ENCODE peak calls at places on chromosome 19, in five cellular contexts. J is AG04449, G is cardiac fibroblast, H is MM.1S, F is psoas muscle. O is an unnamed sample.

GRCh38 chr19:2561895-2562294 is 86.0 kb downstream of the GADD45B start:
- DNase-seq in J (no peak), G (no peak), H (peak), F (no peak), O (no peak)

GRCh38 chr19:12194827-12195500 is 32.1 kb downstream of the ZNF136 start:
- DNase-seq in J (no peak), G (peak), H (no peak), F (peak), O (peak)

GRCh38 chr19:49297403-49297802 is 27.6 kb downstream of the SLC6A16 start:
- DNase-seq in J (peak), G (peak), H (no peak), F (no peak), O (peak)

GRCh38 chr19:56875717-56876116 is 35.2 kb upstream of the PEG3 start:
- DNase-seq in J (no peak), G (no peak), H (no peak), F (no peak), O (no peak)

GRCh38 chr19:41341669-41342490 is 11.8 kb downstream of the TGFB1 start:
- DNase-seq in J (no peak), G (no peak), H (no peak), F (no peak), O (no peak)

GRCh38 chr19:1112254-1113208 is 8.7 kb downstream of the GPX4 start:
- DNase-seq in J (no peak), G (no peak), H (no peak), F (peak), O (no peak)

GRCh38 chr19:55258476-55258827 is 365 bp downstream of the PPP6R1 start:
- DNase-seq in J (no peak), G (no peak), H (peak), F (no peak), O (no peak)

GRCh38 chr19:2476451-2477140 is 669 bp downstream of the GADD45B start:
- DNase-seq in J (no peak), G (peak), H (peak), F (peak), O (peak)

GRCh38 chr19:50358483-50359431 is 6.7 kb downstream of the NAPSA start:
- DNase-seq in J (no peak), G (peak), H (no peak), F (peak), O (peak)

GRCh38 chr19:35545855-35546381 is 492 bp downstream of the TMEM147 start:
- DNase-seq in J (no peak), G (peak), H (peak), F (peak), O (peak)

DNA sequence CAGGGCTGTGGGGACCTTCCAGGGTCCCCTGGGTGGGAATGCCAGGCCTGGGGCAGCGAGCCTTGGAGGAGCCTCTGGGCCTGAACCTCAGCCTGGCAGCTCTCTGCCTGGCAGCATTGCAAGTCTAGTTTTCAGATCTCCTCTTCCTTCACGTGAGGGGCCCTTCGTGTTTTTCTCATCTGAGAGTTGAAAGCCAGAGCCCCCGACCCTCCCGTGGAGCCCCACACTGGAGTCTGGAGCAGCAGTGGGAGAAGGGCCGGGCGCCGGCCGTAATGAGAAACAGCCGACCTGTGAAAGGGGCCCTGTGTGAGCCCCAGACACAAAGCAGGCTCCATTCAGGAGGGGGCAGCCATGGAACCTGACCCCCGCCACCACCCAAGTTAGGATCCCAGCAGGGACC is 19.3 kb downstream of the TMED1 start:
- DNase-seq in J (no peak), G (no peak), H (no peak), F (no peak), O (no peak)
- H3K4me3 ChIP-seq in J (peak), G (peak), H (no peak), F (peak), O (peak)

DNA sequence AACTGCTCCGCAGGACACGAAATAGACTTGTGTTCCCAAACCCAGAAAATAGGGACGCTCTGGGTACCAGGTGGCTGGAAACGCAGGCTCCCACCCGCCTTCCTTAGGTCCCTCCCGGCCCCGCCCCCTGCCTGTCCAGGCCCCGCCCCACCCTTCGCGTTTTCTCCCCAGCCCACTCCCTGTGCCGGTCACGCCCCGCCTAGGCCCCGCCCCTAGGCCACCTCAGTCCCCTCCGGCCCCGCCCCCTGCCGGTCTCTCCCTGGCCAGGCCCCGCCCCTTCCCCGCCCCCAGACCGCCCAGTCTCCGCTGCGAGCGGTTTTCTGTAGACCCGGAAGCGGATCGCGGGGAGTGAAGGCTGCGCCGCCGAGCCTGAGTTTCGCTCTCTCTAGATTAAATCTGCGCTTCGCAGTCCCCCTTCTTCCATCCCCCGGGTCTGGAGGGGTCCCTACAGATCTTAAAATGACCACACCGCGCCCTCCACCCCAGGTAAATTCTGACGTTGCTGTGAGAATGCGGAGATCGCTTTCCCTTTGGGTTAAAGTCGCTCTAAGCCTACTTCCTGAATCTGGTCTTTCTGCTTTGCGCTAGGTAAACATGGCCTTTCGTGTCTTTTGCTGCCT is 3.7 kb upstream of the ZNF665 start:
- DNase-seq in J (no peak), G (peak), H (no peak), F (peak), O (peak)
- TF ChIP-seq CTCF in J (no peak), G (no peak), H (no peak), F (no peak), O (no peak)

GRCh38 chr19:33377586-33378475 is 4.3 kb downstream of the CEBPG start:
- DNase-seq in J (no peak), G (peak), H (no peak), F (no peak), O (no peak)
- H3K4me3 ChIP-seq in J (no peak), G (no peak), H (no peak), F (no peak), O (no peak)

DNA sequence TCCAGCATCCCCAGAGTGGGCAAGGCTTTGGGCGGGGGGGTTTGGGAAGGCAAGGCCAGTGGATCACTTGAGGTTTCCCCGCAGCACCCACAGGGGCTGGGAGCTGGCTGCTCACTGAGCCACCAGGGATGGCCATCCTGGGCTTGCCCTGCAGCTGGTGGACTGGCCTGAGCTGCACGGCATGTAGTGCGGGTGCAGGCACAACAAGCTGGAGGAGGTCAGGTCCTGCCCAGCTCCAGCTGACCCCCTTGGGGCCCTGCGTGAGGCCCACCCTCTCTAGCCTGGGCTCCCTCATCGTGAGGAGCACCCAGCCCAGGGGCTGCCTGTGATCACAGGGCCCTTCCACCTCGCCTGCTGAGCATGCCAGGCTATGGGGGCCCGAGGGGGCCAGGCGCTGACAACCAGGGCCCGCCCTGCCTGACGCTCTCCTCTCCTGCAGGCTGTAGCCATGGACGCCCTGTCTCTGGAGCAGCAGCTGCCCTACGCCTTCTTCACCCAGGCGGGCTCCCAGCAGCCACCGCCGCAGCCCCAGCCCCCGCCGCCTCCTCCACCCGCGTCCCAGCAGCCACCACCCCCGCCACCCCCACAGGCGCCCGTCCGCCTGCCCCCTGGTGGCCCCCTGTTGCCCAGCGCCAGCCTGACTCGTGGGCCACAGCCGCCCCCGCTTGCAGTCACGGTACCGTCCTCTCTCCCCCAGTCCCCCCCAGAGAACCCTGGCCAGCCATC is 22.9 kb downstream of the COMP start:
- DNase-seq in J (no peak), G (no peak), H (no peak), F (no peak), O (no peak)
- TF ChIP-seq CTCF in J (no peak), G (no peak), H (no peak), F (no peak), O (no peak)

GRCh38 chr19:46017095-46017429 is 5.8 kb downstream of the PGLYRP1 start:
- DNase-seq in J (no peak), G (no peak), H (no peak), F (no peak), O (no peak)

GRCh38 chr19:46014534-46014933 is 8.3 kb downstream of the PGLYRP1 start:
- DNase-seq in J (no peak), G (no peak), H (no peak), F (no peak), O (no peak)

GRCh38 chr19:46016426-46017094 is 6.3 kb downstream of the PGLYRP1 start:
- DNase-seq in J (no peak), G (peak), H (peak), F (peak), O (peak)

GRCh38 chr19:46015080-46015960 is 7.5 kb downstream of the PGLYRP1 start:
- DNase-seq in J (no peak), G (no peak), H (no peak), F (peak), O (peak)

GRCh38 chr19:46015961-46016425 is 6.9 kb downstream of the PGLYRP1 start:
- DNase-seq in J (no peak), G (no peak), H (peak), F (no peak), O (no peak)
- H3K4me3 ChIP-seq in J (peak), G (peak), H (peak), F (peak), O (peak)

DNA sequence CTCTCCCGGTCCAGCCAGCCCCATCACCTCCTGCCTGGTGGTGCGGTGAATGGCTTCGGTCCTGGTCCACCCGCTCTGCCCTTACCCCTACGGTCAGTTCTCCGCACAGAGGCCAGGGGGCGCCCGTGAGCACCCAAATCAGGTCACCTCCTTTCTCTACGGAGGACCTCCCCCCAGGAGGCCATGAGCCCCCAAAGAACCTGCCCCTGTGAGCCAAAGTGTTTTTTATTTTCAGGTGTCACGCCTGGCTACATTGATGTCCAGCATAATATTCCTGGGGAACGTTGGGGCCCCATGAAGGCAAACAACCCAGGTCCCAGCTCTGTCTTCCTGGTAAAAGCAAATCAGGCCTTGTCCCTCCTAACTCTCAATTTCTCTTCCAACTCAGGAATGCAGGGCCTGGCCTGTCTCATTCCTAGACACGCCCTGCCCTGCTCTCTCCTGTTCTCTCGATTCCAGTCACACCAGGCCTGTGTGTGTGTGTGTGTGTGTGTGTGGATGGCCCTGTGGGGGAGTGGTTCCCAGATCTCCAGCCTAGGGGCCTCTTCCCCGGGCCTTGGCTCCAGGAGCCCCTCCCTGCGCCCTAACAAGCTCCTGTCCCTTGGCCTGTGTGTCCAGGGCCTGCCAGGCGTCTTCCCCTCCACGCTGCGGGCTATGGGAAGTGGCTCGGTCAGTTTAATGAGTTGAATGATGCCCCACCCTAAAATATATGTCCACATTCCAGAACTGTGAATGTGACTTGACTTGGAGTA is 9.7 kb upstream of the GIPC1 start:
- DNase-seq in J (peak), G (peak), H (no peak), F (peak), O (peak)
- TF ChIP-seq CTCF in J (peak), G (peak), H (peak), F (peak), O (peak)